ENCODE peak calls at places on chromosomes 4 and X, in eight cellular contexts. One of them, this sample, is unnamed. For H3K27me3, the result is how much of the 10 kb centered on the place peaks cover.

GRCh38 chr4:38523524-38524448 is 140.2 kb upstream of the KLF3 start:
- DNase-seq in Peyer's patch: no peak
- DNase-seq in thyroid gland: no peak
- DNase-seq in lower lobe of right lung: no peak
- DNase-seq in suprapubic skin: no peak
- DNase-seq in H9: no peak
- DNase-seq in colonic mucosa: no peak
- DNase-seq in upper lobe of right lung: no peak
- DNase-seq in this sample: no peak

GRCh38 chr4:25252230-25253071 is 18.6 kb downstream of the PI4K2B start:
- DNase-seq in Peyer's patch: no peak
- DNase-seq in thyroid gland: peak
- DNase-seq in lower lobe of right lung: no peak
- DNase-seq in suprapubic skin: no peak
- DNase-seq in H9: no peak
- DNase-seq in colonic mucosa: no peak
- DNase-seq in upper lobe of right lung: no peak
- DNase-seq in this sample: no peak

GRCh38 chrX:45771560-45772340 is 571.1 kb upstream of the DIPK2B start:
- DNase-seq in Peyer's patch: peak
- DNase-seq in thyroid gland: peak
- DNase-seq in lower lobe of right lung: peak
- DNase-seq in suprapubic skin: no peak
- DNase-seq in H9: no peak
- DNase-seq in colonic mucosa: peak
- DNase-seq in upper lobe of right lung: peak
- DNase-seq in this sample: peak

GRCh38 chr4:3369781-3370660 is 71.7 kb upstream of the HGFAC start:
- DNase-seq in Peyer's patch: no peak
- DNase-seq in thyroid gland: no peak
- DNase-seq in lower lobe of right lung: peak
- DNase-seq in suprapubic skin: no peak
- DNase-seq in H9: peak
- DNase-seq in colonic mucosa: no peak
- DNase-seq in upper lobe of right lung: no peak
- DNase-seq in this sample: no peak

GRCh38 chr4:113112341-113112978 is 63.0 kb downstream of the ANK2 start:
- DNase-seq in Peyer's patch: no peak
- DNase-seq in thyroid gland: no peak
- DNase-seq in lower lobe of right lung: no peak
- DNase-seq in suprapubic skin: no peak
- DNase-seq in H9: no peak
- DNase-seq in colonic mucosa: no peak
- DNase-seq in upper lobe of right lung: no peak
- DNase-seq in this sample: no peak

GRCh38 chrX:106862972-106863688 is 40.0 kb downstream of the RIPPLY1 start:
- DNase-seq in Peyer's patch: peak
- DNase-seq in thyroid gland: peak
- DNase-seq in lower lobe of right lung: no peak
- DNase-seq in suprapubic skin: no peak
- DNase-seq in H9: peak
- DNase-seq in colonic mucosa: peak
- DNase-seq in upper lobe of right lung: no peak
- DNase-seq in this sample: peak

GRCh38 chrX:39953879-39954278 is 143.9 kb downstream of the BCOR start:
- DNase-seq in Peyer's patch: peak
- DNase-seq in thyroid gland: peak
- DNase-seq in lower lobe of right lung: peak
- DNase-seq in suprapubic skin: peak
- DNase-seq in H9: no peak
- DNase-seq in colonic mucosa: peak
- DNase-seq in upper lobe of right lung: peak
- DNase-seq in this sample: no peak

GRCh38 chr4:63325140-63325539 is 1084.1 kb downstream of the TECRL start:
- DNase-seq in Peyer's patch: no peak
- DNase-seq in thyroid gland: no peak
- DNase-seq in lower lobe of right lung: no peak
- DNase-seq in suprapubic skin: no peak
- DNase-seq in H9: no peak
- DNase-seq in colonic mucosa: no peak
- DNase-seq in upper lobe of right lung: no peak
- DNase-seq in this sample: no peak

DNA sequence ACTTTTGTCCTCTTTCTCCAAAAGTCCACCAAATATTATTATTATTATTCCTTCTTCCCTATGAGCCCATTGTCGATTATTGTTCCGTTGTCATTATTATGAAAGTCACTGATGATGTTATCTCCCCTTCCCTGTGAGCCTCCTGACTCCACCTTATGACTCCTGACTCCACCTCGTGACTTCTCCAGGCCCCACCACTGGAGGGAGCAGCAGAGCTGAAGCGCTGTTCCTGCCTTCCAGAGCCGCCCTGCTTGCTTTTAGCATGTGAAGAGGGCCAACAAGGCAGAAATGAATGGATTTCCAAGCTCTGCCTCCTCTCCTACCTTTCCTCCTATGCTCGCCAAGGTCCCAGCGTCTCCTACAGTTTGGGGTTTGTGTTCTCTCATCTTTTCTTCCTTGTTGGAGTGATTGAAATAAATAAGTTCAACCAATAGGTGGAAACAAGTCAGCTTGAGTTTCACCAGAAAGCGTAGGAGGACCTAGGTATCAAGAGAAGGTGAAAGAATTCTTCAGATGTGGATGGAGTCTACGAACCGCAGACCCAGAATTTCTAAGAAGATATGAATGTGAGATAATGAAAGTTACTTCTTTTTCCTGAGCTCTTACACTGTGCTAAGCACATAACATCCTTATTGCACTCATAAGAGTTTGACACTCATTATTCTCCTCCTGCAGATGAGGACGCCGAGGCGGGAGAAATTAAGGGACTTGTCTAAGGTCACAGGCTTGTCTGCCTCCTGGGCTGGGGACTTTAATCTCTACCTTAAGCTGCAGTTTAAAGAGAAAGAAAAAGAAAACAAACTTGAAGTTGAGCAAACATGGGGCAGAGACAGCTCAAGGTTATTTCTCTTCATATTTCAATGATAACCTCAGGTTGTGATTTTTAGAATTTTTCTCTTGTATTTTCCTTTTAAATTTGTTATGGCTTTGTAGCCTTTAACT is 26.1 kb downstream of the IGSF1 start:
- DNase-seq in Peyer's patch: no peak
- DNase-seq in thyroid gland: no peak
- DNase-seq in lower lobe of right lung: no peak
- DNase-seq in suprapubic skin: no peak
- DNase-seq in H9: peak
- DNase-seq in colonic mucosa: no peak
- DNase-seq in upper lobe of right lung: no peak
- DNase-seq in this sample: no peak
- TF ChIP-seq CTCF in Peyer's patch: no peak
- TF ChIP-seq CTCF in thyroid gland: no peak
- TF ChIP-seq CTCF in lower lobe of right lung: no peak
- TF ChIP-seq CTCF in suprapubic skin: no peak
- TF ChIP-seq CTCF in H9: peak
- TF ChIP-seq CTCF in colonic mucosa: no peak
- TF ChIP-seq CTCF in upper lobe of right lung: peak
- TF ChIP-seq CTCF in this sample: no peak

GRCh38 chr4:13545394-13545808 is 1.1 kb upstream of the NKX3-2 start:
- DNase-seq in Peyer's patch: no peak
- DNase-seq in thyroid gland: no peak
- DNase-seq in lower lobe of right lung: no peak
- DNase-seq in suprapubic skin: no peak
- DNase-seq in H9: no peak
- DNase-seq in colonic mucosa: no peak
- DNase-seq in upper lobe of right lung: no peak
- DNase-seq in this sample: no peak

GRCh38 chr4:13547563-13548041 is 3.3 kb upstream of the NKX3-2 start:
- DNase-seq in Peyer's patch: no peak
- DNase-seq in thyroid gland: no peak
- DNase-seq in lower lobe of right lung: no peak
- DNase-seq in suprapubic skin: no peak
- DNase-seq in H9: no peak
- DNase-seq in colonic mucosa: no peak
- DNase-seq in upper lobe of right lung: no peak
- DNase-seq in this sample: no peak

GRCh38 chr4:13546374-13546854 is 2.1 kb upstream of the NKX3-2 start:
- DNase-seq in Peyer's patch: no peak
- DNase-seq in thyroid gland: no peak
- DNase-seq in lower lobe of right lung: no peak
- DNase-seq in suprapubic skin: no peak
- DNase-seq in H9: no peak
- DNase-seq in colonic mucosa: no peak
- DNase-seq in upper lobe of right lung: no peak
- DNase-seq in this sample: no peak

GRCh38 chr4:13548059-13548983 is 4.0 kb upstream of the NKX3-2 start:
- DNase-seq in Peyer's patch: no peak
- DNase-seq in thyroid gland: no peak
- DNase-seq in lower lobe of right lung: no peak
- DNase-seq in suprapubic skin: no peak
- DNase-seq in H9: no peak
- DNase-seq in colonic mucosa: no peak
- DNase-seq in upper lobe of right lung: no peak
- DNase-seq in this sample: no peak

DNA sequence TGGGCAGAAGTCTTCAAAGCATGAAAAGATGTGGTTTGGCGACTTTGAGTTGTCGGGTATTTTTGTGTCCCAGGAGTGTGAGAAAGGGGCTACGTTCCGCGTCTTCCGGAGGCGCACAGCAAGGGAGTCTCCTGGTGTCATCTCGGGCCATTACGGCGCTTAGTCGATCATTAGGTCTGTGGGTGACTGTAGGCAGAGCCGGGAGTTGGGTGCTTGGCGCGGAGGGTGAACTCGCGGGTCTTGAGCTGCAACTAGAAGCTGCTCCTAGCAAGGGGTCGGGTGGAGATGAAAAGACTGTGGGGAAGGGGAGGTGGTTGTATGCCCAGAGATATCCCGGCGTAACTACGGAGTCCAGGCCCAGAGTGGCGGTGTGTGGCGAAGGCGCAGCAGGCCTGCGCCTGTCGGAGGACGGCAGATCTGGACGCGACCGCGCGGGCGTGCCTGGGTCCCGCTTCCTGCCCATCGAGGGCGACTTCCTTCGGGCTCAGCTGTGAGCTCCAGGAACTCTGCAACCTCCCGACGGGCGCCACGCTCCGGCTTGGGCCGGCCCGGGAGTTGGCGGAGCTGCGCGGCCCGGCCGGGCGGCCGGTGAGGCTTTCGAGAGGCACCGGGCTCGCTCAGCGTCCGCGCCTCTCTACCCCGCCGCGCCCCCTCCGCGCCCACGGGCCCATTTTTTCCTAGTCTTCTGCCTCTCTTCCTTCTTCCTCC is 2.7 kb upstream of the NKX3-2 start:
- DNase-seq in Peyer's patch: no peak
- DNase-seq in thyroid gland: no peak
- DNase-seq in lower lobe of right lung: no peak
- DNase-seq in suprapubic skin: no peak
- DNase-seq in H9: peak
- DNase-seq in colonic mucosa: peak
- DNase-seq in upper lobe of right lung: no peak
- DNase-seq in this sample: no peak
- H3K27me3 ChIP-seq in Peyer's patch: under half
- H3K27me3 ChIP-seq in thyroid gland: half or more
- H3K27me3 ChIP-seq in lower lobe of right lung: half or more
- H3K27me3 ChIP-seq in suprapubic skin: half or more
- H3K27me3 ChIP-seq in H9: under half
- H3K27me3 ChIP-seq in colonic mucosa: half or more
- H3K27me3 ChIP-seq in upper lobe of right lung: half or more
- H3K27me3 ChIP-seq in this sample: half or more

DNA sequence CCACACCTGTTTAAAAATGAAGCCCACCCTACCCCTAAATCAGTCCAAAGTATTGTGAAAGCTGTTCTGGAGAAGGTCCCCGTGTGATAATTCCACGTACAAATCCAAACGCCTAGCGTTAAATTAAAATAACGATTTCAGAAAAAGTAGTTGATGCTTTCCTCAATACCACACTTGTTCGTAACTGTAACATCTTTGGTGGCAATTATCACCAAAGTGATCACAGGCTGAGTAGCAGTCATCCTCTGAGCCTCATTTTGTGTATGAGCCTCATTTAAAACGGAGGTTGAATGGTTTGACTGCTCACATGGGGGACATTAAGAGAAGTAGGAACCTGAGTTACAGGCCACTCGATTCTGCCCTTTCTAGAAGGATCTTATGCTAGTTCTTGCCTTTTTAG is 92.9 kb downstream of the GEMIN8 start:
- DNase-seq in Peyer's patch: no peak
- DNase-seq in thyroid gland: no peak
- DNase-seq in lower lobe of right lung: no peak
- DNase-seq in suprapubic skin: no peak
- DNase-seq in H9: no peak
- DNase-seq in colonic mucosa: no peak
- DNase-seq in upper lobe of right lung: no peak
- DNase-seq in this sample: no peak
- H3K27ac ChIP-seq in Peyer's patch: no peak
- H3K27ac ChIP-seq in thyroid gland: no peak
- H3K27ac ChIP-seq in lower lobe of right lung: no peak
- H3K27ac ChIP-seq in suprapubic skin: no peak
- H3K27ac ChIP-seq in H9: peak
- H3K27ac ChIP-seq in colonic mucosa: no peak
- H3K27ac ChIP-seq in upper lobe of right lung: no peak
- H3K27ac ChIP-seq in this sample: no peak

GRCh38 chr4:181525641-181526040 is 717.6 kb upstream of the TENM3 start:
- DNase-seq in Peyer's patch: no peak
- DNase-seq in thyroid gland: no peak
- DNase-seq in lower lobe of right lung: no peak
- DNase-seq in suprapubic skin: no peak
- DNase-seq in H9: no peak
- DNase-seq in colonic mucosa: no peak
- DNase-seq in upper lobe of right lung: no peak
- DNase-seq in this sample: no peak

GRCh38 chr4:181523973-181524372 is 719.2 kb upstream of the TENM3 start:
- DNase-seq in Peyer's patch: no peak
- DNase-seq in thyroid gland: no peak
- DNase-seq in lower lobe of right lung: no peak
- DNase-seq in suprapubic skin: no peak
- DNase-seq in H9: no peak
- DNase-seq in colonic mucosa: no peak
- DNase-seq in upper lobe of right lung: no peak
- DNase-seq in this sample: no peak

GRCh38 chr4:181524455-181524854 is 718.7 kb upstream of the TENM3 start:
- DNase-seq in Peyer's patch: no peak
- DNase-seq in thyroid gland: no peak
- DNase-seq in lower lobe of right lung: no peak
- DNase-seq in suprapubic skin: no peak
- DNase-seq in H9: no peak
- DNase-seq in colonic mucosa: no peak
- DNase-seq in upper lobe of right lung: no peak
- DNase-seq in this sample: no peak

DNA sequence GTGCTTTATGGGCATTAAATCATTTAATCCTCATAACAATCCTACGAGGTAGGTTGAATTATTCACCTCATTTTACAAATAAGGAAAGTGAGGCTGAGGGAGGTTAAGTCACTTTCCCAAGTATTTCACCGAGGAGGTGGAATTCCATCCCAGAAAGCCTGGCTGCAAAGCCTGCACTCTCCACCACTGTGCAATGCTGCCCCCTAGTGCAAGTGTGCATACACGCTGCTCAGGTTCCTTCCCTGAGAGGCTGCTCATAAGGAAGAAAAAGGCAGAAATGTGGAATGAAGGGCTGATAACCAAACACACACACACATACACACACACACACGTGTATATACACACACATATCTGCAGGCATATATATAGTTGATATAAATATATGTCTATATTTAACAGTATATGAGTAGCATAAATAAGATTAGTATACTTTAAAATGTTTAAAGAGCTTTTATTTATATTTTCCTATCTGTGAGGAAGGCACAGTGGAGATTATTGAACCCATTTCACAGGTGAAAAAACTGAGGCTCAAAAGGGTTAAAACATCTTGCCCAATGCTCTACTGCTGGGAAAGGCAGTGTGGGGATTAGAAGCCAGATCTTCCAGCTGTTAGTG is 714.5 kb upstream of the TENM3 start:
- DNase-seq in Peyer's patch: peak
- DNase-seq in thyroid gland: peak
- DNase-seq in lower lobe of right lung: peak
- DNase-seq in suprapubic skin: no peak
- DNase-seq in H9: peak
- DNase-seq in colonic mucosa: peak
- DNase-seq in upper lobe of right lung: peak
- DNase-seq in this sample: peak
- TF ChIP-seq CTCF in Peyer's patch: no peak
- TF ChIP-seq CTCF in thyroid gland: peak
- TF ChIP-seq CTCF in lower lobe of right lung: peak
- TF ChIP-seq CTCF in suprapubic skin: peak
- TF ChIP-seq CTCF in H9: peak
- TF ChIP-seq CTCF in colonic mucosa: peak
- TF ChIP-seq CTCF in upper lobe of right lung: peak
- TF ChIP-seq CTCF in this sample: peak